ENCODE peak calls at places on chromosomes 16 and 17, in ten cellular contexts. K, T, M, S, J, U, G, Z, P and F are unnamed samples.

GRCh38 chr16:65070831-65071230 is 51.0 kb downstream of the CDH11 start:
- DNase-seq in K (peak), T (no peak), M (no peak), S (peak), J (no peak), U (no peak), G (no peak), Z (peak), P (no peak), F (peak)

GRCh38 chr16:67933805-67934204 is 2.1 kb upstream of the CTRL start:
- DNase-seq in K (no peak), T (no peak), M (no peak), S (no peak), J (no peak), U (no peak), G (no peak), Z (no peak), P (no peak), F (no peak)

GRCh38 chr17:9974460-9975381 is 69.7 kb upstream of the RCVRN start:
- DNase-seq in K (no peak), T (no peak), M (no peak), S (no peak), J (no peak), U (no peak), G (no peak), Z (no peak), P (no peak), F (no peak)

GRCh38 chr16:24758986-24759385 is 29.5 kb downstream of the TNRC6A start:
- DNase-seq in K (no peak), T (no peak), M (no peak), S (no peak), J (no peak), U (no peak), G (no peak), Z (no peak), P (no peak), F (no peak)

GRCh38 chr16:77531741-77532140 is 96.9 kb upstream of the ADAMTS18 start:
- DNase-seq in K (no peak), T (no peak), M (no peak), S (no peak), J (no peak), U (no peak), G (no peak), Z (no peak), P (no peak), F (peak)

GRCh38 chr16:18797746-18798145 is 3.6 kb downstream of the ARL6IP1 start:
- DNase-seq in K (no peak), T (no peak), M (no peak), S (no peak), J (no peak), U (no peak), G (no peak), Z (no peak), P (no peak), F (no peak)

GRCh38 chr17:82458885-82459424 is 414 bp downstream of the NARF start:
- DNase-seq in K (peak), T (peak), M (peak), S (peak), J (no peak), U (no peak), G (peak), Z (no peak), P (no peak), F (no peak)

GRCh38 chr17:59372138-59372751 is 40.8 kb downstream of the YPEL2 start:
- DNase-seq in K (peak), T (peak), M (no peak), S (peak), J (no peak), U (no peak), G (no peak), Z (no peak), P (no peak), F (peak)

GRCh38 chr17:46192484-46193245 is 564 bp downstream of the KANSL1 start:
- DNase-seq in K (peak), T (peak), M (peak), S (peak), J (peak), U (peak), G (peak), Z (peak), P (peak), F (no peak)

GRCh38 chr17:52024296-52024870 is 134.1 kb downstream of the CA10 start:
- DNase-seq in K (no peak), T (no peak), M (no peak), S (no peak), J (no peak), U (no peak), G (no peak), Z (no peak), P (no peak), F (no peak)

GRCh38 chr17:73228748-73229236 is 32.9 kb downstream of the CPSF4L start:
- DNase-seq in K (peak), T (peak), M (no peak), S (peak), J (no peak), U (no peak), G (peak), Z (peak), P (no peak), F (peak)

GRCh38 chr17:45990836-45991235 is 8.2 kb upstream of the STH start:
- DNase-seq in K (no peak), T (no peak), M (no peak), S (no peak), J (no peak), U (no peak), G (no peak), Z (no peak), P (no peak), F (no peak)

GRCh38 chr17:65102788-65103187 is 34.4 kb upstream of the RGS9 start:
- DNase-seq in K (no peak), T (no peak), M (no peak), S (no peak), J (no peak), U (no peak), G (no peak), Z (no peak), P (no peak), F (no peak)

GRCh38 chr17:17877548-17878358 is 41.0 kb upstream of the SREBF1 start:
- DNase-seq in K (peak), T (no peak), M (no peak), S (peak), J (no peak), U (no peak), G (peak), Z (no peak), P (no peak), F (peak)

GRCh38 chr17:81652901-81653771 is 3.2 kb downstream of the PDE6G start:
- DNase-seq in K (no peak), T (peak), M (no peak), S (no peak), J (no peak), U (no peak), G (no peak), Z (no peak), P (no peak), F (no peak)